ENCODE peak calls at places on chromosomes 11 and 22, in four cellular contexts. One of them, this sample, is unnamed.

GRCh38 chr11:115226556-115226955 is 277.7 kb downstream of the CADM1 start:
- DNase-seq in mesendoderm: peak
- DNase-seq in PC-9: no peak
- DNase-seq in heart right ventricle: no peak
- DNase-seq in this sample: no peak

GRCh38 chr22:27460596-27461347 is 340.8 kb downstream of the MN1 start:
- DNase-seq in heart right ventricle: peak
- DNase-seq in mesendoderm: peak
- DNase-seq in PC-9: no peak
- DNase-seq in this sample: no peak

GRCh38 chr22:36287881-36288515 is 35.1 kb downstream of the APOL1 start:
- DNase-seq in PC-9: no peak
- DNase-seq in heart right ventricle: no peak
- DNase-seq in mesendoderm: no peak
- DNase-seq in this sample: no peak

GRCh38 chr11:65780770-65781151 is at the start of gene AP5B1:
- DNase-seq in heart right ventricle: peak
- DNase-seq in mesendoderm: peak
- DNase-seq in PC-9: peak
- DNase-seq in this sample: peak

GRCh38 chr11:1481483-1481825 is 5.1 kb downstream of the MOB2 start:
- DNase-seq in mesendoderm: no peak
- DNase-seq in heart right ventricle: no peak
- DNase-seq in PC-9: no peak
- DNase-seq in this sample: no peak

GRCh38 chr11:24321229-24321628 is 175.6 kb upstream of the LUZP2 start:
- DNase-seq in heart right ventricle: no peak
- DNase-seq in PC-9: no peak
- DNase-seq in mesendoderm: no peak
- DNase-seq in this sample: no peak

GRCh38 chr11:78071717-78072116 is 7.9 kb downstream of the NDUFC2 start:
- DNase-seq in mesendoderm: no peak
- DNase-seq in heart right ventricle: no peak
- DNase-seq in PC-9: no peak
- DNase-seq in this sample: no peak

GRCh38 chr22:30855266-30855665 is 113.3 kb downstream of the MORC2 start:
- DNase-seq in mesendoderm: no peak
- DNase-seq in heart right ventricle: no peak
- DNase-seq in PC-9: no peak
- DNase-seq in this sample: no peak

GRCh38 chr11:133955091-133955846 is 1.5 kb downstream of the IGSF9B start:
- DNase-seq in heart right ventricle: peak
- DNase-seq in mesendoderm: peak
- DNase-seq in PC-9: no peak
- DNase-seq in this sample: no peak

GRCh38 chr11:12842933-12843636 is 166.0 kb upstream of the RASSF10 start:
- DNase-seq in PC-9: peak
- DNase-seq in heart right ventricle: no peak
- DNase-seq in mesendoderm: no peak
- DNase-seq in this sample: peak

GRCh38 chr11:61507012-61507768 is 1.4 kb upstream of the LRRC10B start:
- DNase-seq in heart right ventricle: no peak
- DNase-seq in PC-9: no peak
- DNase-seq in mesendoderm: no peak
- DNase-seq in this sample: no peak

GRCh38 chr22:46595545-46595944 is 24.6 kb upstream of the GRAMD4 start:
- DNase-seq in PC-9: no peak
- DNase-seq in heart right ventricle: no peak
- DNase-seq in mesendoderm: no peak
- DNase-seq in this sample: no peak

GRCh38 chr22:22093743-22094142 is 111.2 kb upstream of the TOP3B start:
- DNase-seq in heart right ventricle: no peak
- DNase-seq in mesendoderm: no peak
- DNase-seq in PC-9: no peak
- DNase-seq in this sample: no peak

GRCh38 chr22:50699001-50699753 is 26.6 kb downstream of the SHANK3 start:
- DNase-seq in mesendoderm: no peak
- DNase-seq in PC-9: no peak
- DNase-seq in heart right ventricle: no peak
- DNase-seq in this sample: no peak

GRCh38 chr22:35524966-35525686 is 15.5 kb upstream of the RASD2 start:
- DNase-seq in mesendoderm: no peak
- DNase-seq in heart right ventricle: peak
- DNase-seq in PC-9: no peak
- DNase-seq in this sample: no peak

GRCh38 chr11:44740967-44741366 is 14.2 kb downstream of the TSPAN18 start:
- DNase-seq in heart right ventricle: no peak
- DNase-seq in PC-9: no peak
- DNase-seq in mesendoderm: no peak
- DNase-seq in this sample: no peak

GRCh38 chr11:17386331-17387084 is 2.0 kb downstream of the KCNJ11 start:
- DNase-seq in PC-9: peak
- DNase-seq in mesendoderm: peak
- DNase-seq in heart right ventricle: peak
- DNase-seq in this sample: peak

GRCh38 chr11:18115360-18116127 is 9.7 kb upstream of the SAAL1 start:
- DNase-seq in heart right ventricle: no peak
- DNase-seq in mesendoderm: peak
- DNase-seq in PC-9: peak
- DNase-seq in this sample: peak

GRCh38 chr11:74583024-74583624 is 9.3 kb upstream of the POLD3 start:
- DNase-seq in heart right ventricle: no peak
- DNase-seq in PC-9: no peak
- DNase-seq in mesendoderm: no peak
- DNase-seq in this sample: no peak

GRCh38 chr22:49052023-49052538 is 775.6 kb downstream of the BRD1 start:
- DNase-seq in heart right ventricle: peak
- DNase-seq in PC-9: no peak
- DNase-seq in mesendoderm: no peak
- DNase-seq in this sample: no peak

GRCh38 chr11:88494857-88495256 is 157.3 kb upstream of the CTSC start:
- DNase-seq in mesendoderm: peak
- DNase-seq in heart right ventricle: no peak
- DNase-seq in PC-9: no peak
- DNase-seq in this sample: peak

GRCh38 chr11:102757823-102758549 is 22.4 kb downstream of the MMP10 start:
- DNase-seq in PC-9: no peak
- DNase-seq in heart right ventricle: no peak
- DNase-seq in mesendoderm: no peak
- DNase-seq in this sample: no peak

GRCh38 chr22:30402036-30402759 is 5.4 kb downstream of the SEC14L2 start:
- DNase-seq in heart right ventricle: no peak
- DNase-seq in mesendoderm: no peak
- DNase-seq in PC-9: no peak
- DNase-seq in this sample: no peak

GRCh38 chr11:103953797-103954495 is 82.5 kb upstream of the DDI1 start:
- DNase-seq in PC-9: no peak
- DNase-seq in heart right ventricle: no peak
- DNase-seq in mesendoderm: no peak
- DNase-seq in this sample: no peak

GRCh38 chr11:47466701-47467250 is 17.8 kb upstream of the RAPSN start:
- DNase-seq in mesendoderm: peak
- DNase-seq in heart right ventricle: peak
- DNase-seq in PC-9: peak
- DNase-seq in this sample: no peak

GRCh38 chr22:28822930-28823481 is 22.6 kb upstream of the XBP1 start:
- DNase-seq in PC-9: no peak
- DNase-seq in heart right ventricle: no peak
- DNase-seq in mesendoderm: no peak
- DNase-seq in this sample: peak

GRCh38 chr11:12217879-12218278 is 107.5 kb downstream of the MICAL2 start:
- DNase-seq in heart right ventricle: no peak
- DNase-seq in PC-9: no peak
- DNase-seq in mesendoderm: no peak
- DNase-seq in this sample: no peak

GRCh38 chr11:18285841-18286240 is 19.8 kb downstream of the SAA1 start:
- DNase-seq in mesendoderm: no peak
- DNase-seq in heart right ventricle: no peak
- DNase-seq in PC-9: no peak
- DNase-seq in this sample: no peak

GRCh38 chr11:69791266-69791665 is 16.1 kb upstream of the FGF4 start:
- DNase-seq in heart right ventricle: no peak
- DNase-seq in PC-9: peak
- DNase-seq in mesendoderm: no peak
- DNase-seq in this sample: no peak
- H3K4me3 ChIP-seq in heart right ventricle: no peak
- H3K4me3 ChIP-seq in PC-9: no peak
- H3K4me3 ChIP-seq in mesendoderm: no peak
- H3K4me3 ChIP-seq in this sample: no peak

DNA sequence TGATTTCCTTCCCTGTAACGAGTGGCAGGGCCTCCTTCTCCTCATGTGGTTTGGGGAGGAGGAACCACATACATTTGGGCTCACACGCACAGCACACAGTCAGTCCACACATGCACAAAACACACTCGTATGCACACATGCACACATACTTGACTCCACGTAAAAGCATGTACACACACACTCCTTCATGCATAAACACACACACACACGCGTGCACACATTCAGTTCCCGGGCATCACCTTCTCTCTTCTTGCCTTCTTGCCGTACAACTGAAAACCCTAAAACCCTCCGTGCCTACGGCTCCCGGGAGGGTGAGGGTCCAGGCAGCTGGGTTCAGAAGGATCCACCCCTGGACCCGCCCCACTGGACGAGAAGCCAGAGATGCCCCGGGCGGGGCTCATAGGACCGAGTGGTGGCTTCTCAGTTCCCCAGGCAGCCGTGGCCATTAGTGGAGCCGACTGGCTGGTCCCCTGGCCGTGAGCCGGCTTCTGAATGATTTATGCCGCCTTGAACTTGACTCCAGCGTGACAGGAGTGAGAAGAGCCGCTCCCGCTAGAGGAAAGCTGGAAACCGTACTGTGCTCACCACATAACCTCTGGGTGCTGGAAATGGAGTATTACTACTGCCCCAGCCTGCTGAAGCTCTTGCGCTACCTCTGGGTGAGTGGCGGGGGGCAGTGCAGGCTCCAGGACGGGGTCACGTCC is 117.4 kb downstream of the KIAA1671 start:
- DNase-seq in mesendoderm: no peak
- DNase-seq in heart right ventricle: no peak
- DNase-seq in PC-9: no peak
- DNase-seq in this sample: no peak
- H3K4me3 ChIP-seq in mesendoderm: no peak
- H3K4me3 ChIP-seq in heart right ventricle: no peak
- H3K4me3 ChIP-seq in PC-9: no peak
- H3K4me3 ChIP-seq in this sample: no peak

GRCh38 chr11:59175104-59175503 is 3.2 kb downstream of the DTX4 start:
- DNase-seq in PC-9: peak
- DNase-seq in mesendoderm: peak
- DNase-seq in heart right ventricle: no peak
- DNase-seq in this sample: no peak

GRCh38 chr11:59176330-59176729 is 4.4 kb downstream of the DTX4 start:
- DNase-seq in mesendoderm: no peak
- DNase-seq in heart right ventricle: no peak
- DNase-seq in PC-9: no peak
- DNase-seq in this sample: no peak

GRCh38 chr11:59173080-59173963 is 1.4 kb downstream of the DTX4 start:
- DNase-seq in heart right ventricle: peak
- DNase-seq in PC-9: peak
- DNase-seq in mesendoderm: peak
- DNase-seq in this sample: no peak

GRCh38 chr11:59173964-59174663 is 2.2 kb downstream of the DTX4 start:
- DNase-seq in heart right ventricle: no peak
- DNase-seq in PC-9: peak
- DNase-seq in mesendoderm: peak
- DNase-seq in this sample: no peak

GRCh38 chr11:59174664-59175033 is 2.7 kb downstream of the DTX4 start:
- DNase-seq in mesendoderm: peak
- DNase-seq in heart right ventricle: no peak
- DNase-seq in PC-9: peak
- DNase-seq in this sample: no peak
- H3K4me3 ChIP-seq in mesendoderm: no peak
- H3K4me3 ChIP-seq in heart right ventricle: no peak
- H3K4me3 ChIP-seq in PC-9: peak
- H3K4me3 ChIP-seq in this sample: no peak

GRCh38 chr22:19620742-19621371 is 93.4 kb upstream of the SEPTIN5 start:
- DNase-seq in PC-9: no peak
- DNase-seq in heart right ventricle: no peak
- DNase-seq in mesendoderm: no peak
- DNase-seq in this sample: no peak

GRCh38 chr22:19619144-19620009 is 94.9 kb upstream of the SEPTIN5 start:
- DNase-seq in PC-9: no peak
- DNase-seq in mesendoderm: no peak
- DNase-seq in heart right ventricle: no peak
- DNase-seq in this sample: peak

GRCh38 chr22:19621372-19622060 is 92.8 kb upstream of the SEPTIN5 start:
- DNase-seq in PC-9: no peak
- DNase-seq in heart right ventricle: no peak
- DNase-seq in mesendoderm: peak
- DNase-seq in this sample: no peak

GRCh38 chr22:19625331-19626041 is 88.8 kb upstream of the SEPTIN5 start:
- DNase-seq in PC-9: no peak
- DNase-seq in heart right ventricle: no peak
- DNase-seq in mesendoderm: no peak
- DNase-seq in this sample: no peak

GRCh38 chr22:19622061-19622441 is 92.3 kb upstream of the SEPTIN5 start:
- DNase-seq in mesendoderm: no peak
- DNase-seq in PC-9: no peak
- DNase-seq in heart right ventricle: no peak
- DNase-seq in this sample: no peak
- H3K4me3 ChIP-seq in mesendoderm: no peak
- H3K4me3 ChIP-seq in PC-9: no peak
- H3K4me3 ChIP-seq in heart right ventricle: no peak
- H3K4me3 ChIP-seq in this sample: no peak

GRCh38 chr11:111573821-111574249 is 28.4 kb upstream of the SIK2 start:
- DNase-seq in mesendoderm: no peak
- DNase-seq in PC-9: no peak
- DNase-seq in heart right ventricle: no peak
- DNase-seq in this sample: no peak
- H3K4me3 ChIP-seq in mesendoderm: no peak
- H3K4me3 ChIP-seq in PC-9: no peak
- H3K4me3 ChIP-seq in heart right ventricle: peak
- H3K4me3 ChIP-seq in this sample: no peak

GRCh38 chr11:125570952-125571351 is 1.7 kb downstream of the EI24 start:
- DNase-seq in PC-9: no peak
- DNase-seq in heart right ventricle: no peak
- DNase-seq in mesendoderm: no peak
- DNase-seq in this sample: no peak
- H3K4me3 ChIP-seq in PC-9: no peak
- H3K4me3 ChIP-seq in heart right ventricle: no peak
- H3K4me3 ChIP-seq in mesendoderm: no peak
- H3K4me3 ChIP-seq in this sample: no peak

GRCh38 chr22:40181323-40181722 is 3.6 kb downstream of the TNRC6B start:
- DNase-seq in heart right ventricle: no peak
- DNase-seq in mesendoderm: no peak
- DNase-seq in PC-9: no peak
- DNase-seq in this sample: no peak
- H3K4me3 ChIP-seq in heart right ventricle: no peak
- H3K4me3 ChIP-seq in mesendoderm: no peak
- H3K4me3 ChIP-seq in PC-9: no peak
- H3K4me3 ChIP-seq in this sample: no peak